ENCODE peak calls at places on chromosomes 13 and 19, in five cellular contexts. M is esophagus squamous epithelium, G is neural progenitor cell, I is WTC11, U is EL. J is an unnamed sample.

GRCh38 chr13:21033224-21033855 is 28.0 kb downstream of the LATS2 start:
- DNase-seq in G (no peak), I (no peak), U (peak), M (no peak), J (no peak)

GRCh38 chr19:51570962-51571575 is at the start of gene ZNF175:
- DNase-seq in G (peak), I (peak), M (peak), U (peak), J (peak)

GRCh38 chr19:50925734-50926133 is 14.5 kb upstream of the KLK4 start:
- DNase-seq in U (no peak), M (no peak), G (no peak), I (no peak), J (no peak)

GRCh38 chr19:50519006-50519575 is 5.4 kb upstream of the ASPDH start:
- DNase-seq in M (no peak), U (no peak), G (no peak), I (no peak), J (no peak)

GRCh38 chr19:6249296-6249695 is 30.5 kb downstream of the MLLT1 start:
- DNase-seq in M (no peak), U (no peak), I (no peak), G (no peak), J (no peak)

GRCh38 chr19:46955114-46955812 is 64.4 kb upstream of the NPAS1 start:
- DNase-seq in M (no peak), I (no peak), G (no peak), U (peak), J (no peak)

GRCh38 chr13:37068962-37069361 is 9.5 kb upstream of the SUPT20H start:
- DNase-seq in M (no peak), I (no peak), U (no peak), G (no peak), J (no peak)

GRCh38 chr13:108102771-108103170 is 112.6 kb downstream of the LIG4 start:
- DNase-seq in I (no peak), U (no peak), G (no peak), M (no peak), J (no peak)

GRCh38 chr13:60111726-60112125 is 52.0 kb downstream of the DIAPH3 start:
- DNase-seq in M (no peak), U (peak), G (no peak), I (no peak), J (no peak)

GRCh38 chr19:48478339-48479061 is 9.3 kb downstream of the CYTH2 start:
- DNase-seq in M (no peak), U (no peak), G (no peak), I (no peak), J (no peak)